ENCODE peak calls at places on chromosome 1, in four cellular contexts. M, E, I and D are unnamed samples.

GRCh38 chr1:115838805-115839705 is 1.9 kb downstream of the NHLH2 start:
- DNase-seq in M (no peak), E (peak), I (peak), D (no peak)

GRCh38 chr1:245956225-245956624 is 550.9 kb downstream of the SMYD3 start:
- DNase-seq in M (peak), E (no peak), I (no peak), D (no peak)

GRCh38 chr1:4702927-4703326 is 48.5 kb downstream of the AJAP1 start:
- DNase-seq in M (peak), E (no peak), I (peak), D (no peak)

GRCh38 chr1:207261971-207262370 is 59.5 kb upstream of the CD55 start:
- DNase-seq in M (no peak), E (no peak), I (no peak), D (no peak)

GRCh38 chr1:15152318-15153183 is 996 bp upstream of the TMEM51 start:
- DNase-seq in M (peak), E (peak), I (peak), D (peak)

GRCh38 chr1:24304763-24305162 is 14.4 kb upstream of the GRHL3 start:
- DNase-seq in M (no peak), E (no peak), I (no peak), D (no peak)

GRCh38 chr1:169495050-169495740 is 9.5 kb upstream of the SLC19A2 start:
- DNase-seq in M (no peak), E (no peak), I (no peak), D (no peak)

GRCh38 chr1:26538480-26539412 is 9.2 kb downstream of the RPS6KA1 start:
- DNase-seq in M (peak), E (peak), I (peak), D (no peak)

GRCh38 chr1:226486163-226486562 is 62.4 kb upstream of the STUM start:
- DNase-seq in M (no peak), E (no peak), I (no peak), D (no peak)

GRCh38 chr1:228958121-228958520 is 222.8 kb downstream of the RHOU start:
- DNase-seq in M (no peak), E (peak), I (no peak), D (no peak)

GRCh38 chr1:161342836-161343235 is 24.8 kb downstream of the CFAP126 start:
- DNase-seq in M (no peak), E (no peak), I (no peak), D (no peak)

GRCh38 chr1:151327903-151328674 is 873 bp upstream of the PI4KB start:
- DNase-seq in M (no peak), E (peak), I (peak), D (no peak)

GRCh38 chr1:66532214-66532613 is 1.7 kb upstream of the SGIP1 start:
- DNase-seq in M (no peak), E (no peak), I (no peak), D (no peak)

GRCh38 chr1:28123461-28123961 is 35.1 kb upstream of the EYA3 start:
- DNase-seq in M (peak), E (no peak), I (no peak), D (no peak)

GRCh38 chr1:211581521-211581920 is 2.6 kb upstream of the SLC30A1 start:
- DNase-seq in M (no peak), E (no peak), I (no peak), D (no peak)

GRCh38 chr1:19981507-19982312 is 2.3 kb upstream of the PLA2G2A start:
- DNase-seq in M (no peak), E (no peak), I (no peak), D (no peak)

GRCh38 chr1:181149326-181150000 is 61.0 kb downstream of the IER5 start:
- DNase-seq in M (no peak), E (no peak), I (no peak), D (no peak)

DNA sequence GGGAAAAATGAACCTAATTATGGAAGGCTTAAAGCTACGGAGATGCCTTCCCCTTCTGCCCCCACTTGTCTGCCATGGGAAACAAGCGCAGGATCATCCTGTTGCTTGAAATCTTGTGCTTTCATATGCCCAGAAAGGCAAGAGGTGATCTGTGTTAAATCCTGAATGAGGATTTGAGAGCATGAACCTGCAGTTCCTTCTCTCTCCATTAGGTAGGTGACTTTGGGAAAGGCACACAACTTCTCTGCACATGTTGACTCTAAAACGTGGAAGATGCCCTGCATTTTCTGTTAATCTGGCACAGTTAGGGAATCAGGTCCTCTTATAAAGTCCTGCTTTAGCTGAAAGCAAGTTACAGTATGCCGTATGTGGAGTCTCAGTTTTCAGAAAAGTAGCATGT is 46.6 kb upstream of the MTR start:
- DNase-seq in M (no peak), E (no peak), I (no peak), D (no peak)
- TF ChIP-seq CTCF in M (peak), E (peak), I (peak), D (no peak)

GRCh38 chr1:32886012-32886827 is at the start of gene HPCA:
- DNase-seq in M (peak), E (peak), I (peak), D (no peak)
- TF ChIP-seq CTCF in M (peak), E (peak), I (peak), D (peak)

DNA sequence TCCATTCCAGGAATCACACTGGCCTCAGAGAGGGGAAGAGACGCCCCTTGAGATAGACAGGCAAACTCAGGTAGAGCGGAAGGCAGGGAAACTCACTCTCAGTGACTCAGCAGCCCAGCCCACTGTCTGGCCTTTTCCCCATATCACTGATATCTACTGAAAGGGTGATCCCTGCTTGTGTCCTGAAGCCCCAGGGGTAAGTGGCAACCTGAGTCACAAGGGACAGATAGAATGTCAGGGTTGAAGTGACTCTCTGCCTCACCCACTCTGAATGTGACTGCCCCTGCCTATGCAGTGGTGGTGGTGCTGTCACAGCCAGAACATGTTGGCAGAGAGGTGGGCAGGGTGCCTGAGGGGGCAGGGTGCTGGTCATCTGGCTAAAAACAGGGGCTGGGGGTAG is 157.5 kb upstream of the FGGY start:
- DNase-seq in M (no peak), E (peak), I (no peak), D (no peak)
- TF ChIP-seq CTCF in M (no peak), E (no peak), I (no peak), D (no peak)

GRCh38 chr1:248243204-248243603 is 12.0 kb downstream of the OR2M4 start:
- DNase-seq in M (peak), E (peak), I (peak), D (no peak)
- TF ChIP-seq CTCF in M (peak), E (peak), I (peak), D (peak)

DNA sequence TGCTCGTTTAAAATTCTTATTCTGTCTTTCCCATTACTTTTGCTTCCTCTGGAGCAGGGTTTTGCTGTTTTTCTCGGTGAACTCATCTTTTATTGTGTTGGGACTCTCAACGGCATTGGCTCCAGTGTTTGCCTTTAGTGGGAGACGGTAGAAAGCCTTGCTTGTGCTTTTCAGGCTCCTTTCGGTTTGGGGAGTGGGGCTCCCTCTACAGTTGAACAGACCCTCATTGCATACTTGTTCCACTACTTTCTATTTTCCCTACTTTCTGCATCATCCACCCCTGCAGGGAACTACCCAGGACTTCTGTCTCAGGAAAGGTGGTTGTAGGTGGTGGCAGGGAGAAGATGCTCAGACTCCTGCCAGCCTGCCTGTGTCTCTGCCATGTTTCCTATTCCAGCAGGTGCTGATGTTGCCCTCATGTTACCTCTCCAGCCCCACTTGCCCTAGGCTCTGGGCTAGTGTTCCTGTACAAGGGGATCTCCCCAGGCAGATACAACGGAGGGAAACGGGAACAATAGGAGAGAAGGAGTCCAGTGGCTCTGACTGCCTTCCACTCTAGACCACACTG is 68.5 kb upstream of the ZBTB18 start:
- DNase-seq in M (no peak), E (peak), I (no peak), D (no peak)
- TF ChIP-seq CTCF in M (peak), E (peak), I (peak), D (no peak)

GRCh38 chr1:46571691-46572225 is 20.3 kb upstream of the KNCN start:
- DNase-seq in M (no peak), E (no peak), I (no peak), D (no peak)
- TF ChIP-seq CTCF in M (no peak), E (no peak), I (no peak), D (no peak)

GRCh38 chr1:10471411-10472219 is 714 bp downstream of the DFFA start:
- DNase-seq in M (peak), E (no peak), I (no peak), D (no peak)

GRCh38 chr1:10473145-10473765 is 926 bp upstream of the DFFA start:
- DNase-seq in M (no peak), E (no peak), I (no peak), D (no peak)

GRCh38 chr1:10475510-10475909 is 760 bp downstream of the PEX14 start:
- DNase-seq in M (no peak), E (no peak), I (no peak), D (no peak)

GRCh38 chr1:10472220-10473144 is at the start of gene DFFA:
- DNase-seq in M (peak), E (peak), I (peak), D (peak)

DNA sequence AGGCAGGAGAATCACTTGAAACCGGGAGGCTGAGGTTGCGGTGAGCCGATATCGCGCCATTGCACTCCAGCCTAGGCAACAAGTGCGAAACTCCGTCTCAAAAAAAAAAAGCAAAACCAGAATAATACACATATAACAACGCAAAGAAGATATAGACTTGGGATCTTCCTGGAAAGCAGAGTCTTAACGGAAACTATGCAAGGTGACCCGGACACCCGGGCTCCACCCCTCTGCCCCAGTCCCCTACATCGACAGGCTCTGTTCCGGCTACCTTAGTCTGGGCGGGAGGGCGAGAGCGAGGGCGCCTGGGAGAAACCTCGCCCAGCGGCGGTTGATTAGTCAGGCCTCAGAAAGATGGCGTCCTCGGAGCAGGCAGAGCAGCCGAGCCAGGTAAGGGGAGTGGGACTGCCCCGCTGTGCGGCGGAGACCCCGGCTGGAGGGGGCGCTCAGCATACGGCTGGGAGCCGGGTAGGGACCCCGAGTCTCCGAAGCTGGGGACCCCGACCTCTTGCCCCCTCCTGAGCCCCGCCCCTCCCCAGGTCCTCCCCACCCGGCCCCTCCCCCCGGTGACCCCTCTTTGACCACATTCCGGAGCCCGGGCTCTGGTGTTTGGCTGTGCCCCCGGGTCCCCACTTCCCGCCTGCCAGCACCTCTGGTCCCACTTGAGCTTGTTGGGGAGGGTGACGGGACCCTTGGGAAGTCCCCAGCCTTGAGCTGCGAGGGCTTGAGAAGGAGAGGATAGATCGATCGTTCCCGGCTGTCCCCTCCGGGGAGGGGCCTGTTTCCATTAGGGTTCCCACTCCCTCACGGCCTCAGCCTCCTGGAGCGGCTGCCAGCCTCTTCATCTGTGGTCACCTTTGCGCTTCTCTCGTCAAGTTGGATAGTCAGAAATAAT is at the start of gene PEX14:
- DNase-seq in M (peak), E (peak), I (peak), D (peak)
- TF ChIP-seq CTCF in M (no peak), E (no peak), I (no peak), D (no peak)

DNA sequence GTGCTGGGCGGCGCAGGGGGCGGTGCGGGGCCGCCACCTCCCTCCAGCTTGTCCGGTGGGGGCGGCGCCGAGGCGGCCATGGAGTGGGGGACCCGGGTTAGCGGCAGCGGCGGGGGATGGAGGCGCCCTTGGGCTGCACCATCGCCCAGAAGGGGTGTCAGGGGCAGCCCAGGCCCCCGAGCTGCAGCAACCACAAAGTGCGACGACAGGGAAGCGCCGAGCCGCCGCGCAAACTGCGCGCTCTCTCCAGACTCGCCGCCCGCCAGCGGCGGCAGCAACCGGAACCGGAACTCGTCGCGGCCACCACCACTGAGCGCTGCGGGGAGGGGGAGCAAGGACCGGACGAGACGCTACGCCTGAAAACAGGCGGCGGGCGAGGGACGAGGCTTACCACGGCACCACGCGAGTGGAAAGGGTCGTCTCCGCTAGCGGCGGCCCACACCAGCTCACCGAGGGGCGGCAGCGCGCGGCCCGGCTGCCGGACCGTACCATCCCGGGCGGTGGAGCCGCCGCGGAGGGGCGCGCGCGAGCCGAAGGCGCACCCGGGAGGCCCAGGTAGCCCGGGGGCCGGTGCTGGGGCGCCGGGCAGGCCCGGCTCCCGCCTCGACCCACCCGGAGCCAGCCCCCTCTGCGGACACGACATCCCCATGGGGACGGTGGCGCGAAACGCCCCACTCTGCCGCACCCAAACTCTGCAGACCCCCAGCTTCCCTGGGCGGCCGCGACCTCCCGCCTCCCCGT is at the start of gene PYGO2:
- DNase-seq in M (peak), E (peak), I (peak), D (no peak)
- TF ChIP-seq CTCF in M (peak), E (peak), I (peak), D (no peak)